ENCODE peak calls at places on chromosomes 7 and 10, in five cellular contexts. One of them, this sample, is unnamed.

GRCh38 chr7:43808410-43808809 is 49.9 kb downstream of the BLVRA start:
- ATAC-seq in K562: no peak
- ATAC-seq in upper lobe of left lung: no peak
- ATAC-seq in HepG2: no peak
- ATAC-seq in GM12878: no peak
- ATAC-seq in this sample: no peak

GRCh38 chr7:4191046-4191445 is 491.0 kb upstream of the FOXK1 start:
- ATAC-seq in GM12878: no peak
- ATAC-seq in K562: no peak
- ATAC-seq in HepG2: no peak
- ATAC-seq in upper lobe of left lung: no peak
- ATAC-seq in this sample: no peak

GRCh38 chr10:84329094-84329611 is 764 bp downstream of the CCSER2 start:
- ATAC-seq in upper lobe of left lung: peak
- ATAC-seq in GM12878: peak
- ATAC-seq in HepG2: peak
- ATAC-seq in K562: peak
- ATAC-seq in this sample: no peak

GRCh38 chr7:2645274-2645868 is 13.6 kb downstream of the TTYH3 start:
- ATAC-seq in upper lobe of left lung: no peak
- ATAC-seq in K562: no peak
- ATAC-seq in HepG2: no peak
- ATAC-seq in GM12878: peak
- ATAC-seq in this sample: no peak

GRCh38 chr10:76881477-76882220 is 756.0 kb downstream of the KCNMA1 start:
- ATAC-seq in upper lobe of left lung: no peak
- ATAC-seq in K562: no peak
- ATAC-seq in GM12878: peak
- ATAC-seq in HepG2: no peak
- ATAC-seq in this sample: no peak

GRCh38 chr7:66315192-66315591 is 110.1 kb downstream of the TPST1 start:
- ATAC-seq in upper lobe of left lung: no peak
- ATAC-seq in K562: peak
- ATAC-seq in GM12878: no peak
- ATAC-seq in HepG2: peak
- ATAC-seq in this sample: no peak

GRCh38 chr10:24814568-24815313 is 91.1 kb upstream of the ARHGAP21 start:
- ATAC-seq in upper lobe of left lung: no peak
- ATAC-seq in HepG2: no peak
- ATAC-seq in GM12878: no peak
- ATAC-seq in K562: no peak
- ATAC-seq in this sample: no peak

GRCh38 chr10:128062837-128063563 is 63.2 kb downstream of the MKI67 start:
- ATAC-seq in K562: peak
- ATAC-seq in HepG2: no peak
- ATAC-seq in upper lobe of left lung: peak
- ATAC-seq in GM12878: peak
- ATAC-seq in this sample: no peak

GRCh38 chr10:128571745-128572144 is 445.5 kb upstream of the MKI67 start:
- ATAC-seq in K562: peak
- ATAC-seq in HepG2: no peak
- ATAC-seq in GM12878: no peak
- ATAC-seq in upper lobe of left lung: no peak
- ATAC-seq in this sample: no peak

GRCh38 chr10:30857803-30858202 is 173.9 kb downstream of the ZNF438 start:
- ATAC-seq in upper lobe of left lung: peak
- ATAC-seq in K562: no peak
- ATAC-seq in GM12878: no peak
- ATAC-seq in HepG2: no peak
- ATAC-seq in this sample: peak

GRCh38 chr7:71017602-71018001 is 114.3 kb upstream of the GALNT17 start:
- ATAC-seq in HepG2: no peak
- ATAC-seq in GM12878: no peak
- ATAC-seq in K562: peak
- ATAC-seq in upper lobe of left lung: no peak
- ATAC-seq in this sample: no peak

DNA sequence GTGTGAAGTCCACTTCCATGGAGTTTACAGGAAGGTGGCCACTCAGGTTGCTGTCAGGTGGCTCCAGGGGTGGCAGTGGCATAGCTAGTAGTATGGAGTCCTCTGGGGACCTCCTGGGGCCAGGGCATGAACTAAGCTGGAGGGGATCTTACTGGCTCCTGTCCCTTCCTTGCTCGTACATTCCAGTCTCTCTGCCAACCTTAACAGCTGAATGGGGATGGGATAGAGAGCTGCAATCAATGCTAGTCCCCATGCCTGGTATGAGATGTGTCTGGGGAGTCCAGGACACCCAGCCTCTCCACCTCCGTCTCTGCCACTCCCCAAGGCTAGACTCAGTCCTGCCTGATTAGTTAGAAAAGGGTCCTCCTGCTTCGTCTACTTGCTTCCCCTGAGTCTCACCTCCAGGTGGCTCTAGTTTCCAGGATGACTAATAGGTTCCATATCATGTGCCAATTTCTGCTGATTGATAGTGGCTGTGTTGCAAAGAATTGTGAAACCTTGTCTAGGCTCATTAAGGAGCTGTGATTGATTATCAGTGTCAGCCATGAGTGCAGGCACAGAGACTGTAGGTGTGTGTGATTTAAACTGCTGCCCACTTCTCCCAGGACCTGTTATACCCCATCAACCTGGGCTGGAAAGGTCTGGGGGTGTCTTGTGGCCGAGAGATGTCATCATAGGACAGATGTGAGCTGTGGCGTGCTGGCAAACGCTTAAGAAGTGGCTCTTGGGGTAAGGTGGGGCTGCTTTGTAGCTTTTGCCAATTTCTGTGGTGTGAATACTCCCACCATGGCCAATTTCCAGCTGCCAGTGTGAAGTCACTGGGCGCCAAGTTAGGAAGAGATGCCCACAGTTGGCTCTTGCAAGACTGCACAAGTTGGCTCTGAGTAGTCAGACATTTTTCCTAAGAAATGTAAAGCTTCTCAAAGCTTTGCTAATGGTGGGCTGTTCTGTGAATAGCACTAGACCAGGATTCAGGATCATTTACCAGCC is 59.8 kb downstream of the COL13A1 start:
- ATAC-seq in HepG2: peak
- ATAC-seq in GM12878: peak
- ATAC-seq in upper lobe of left lung: no peak
- ATAC-seq in K562: peak
- ATAC-seq in this sample: peak
- TF ChIP-seq EP300 in HepG2: no peak
- TF ChIP-seq EP300 in GM12878: no peak
- TF ChIP-seq EP300 in upper lobe of left lung: no peak
- TF ChIP-seq EP300 in K562: peak
- TF ChIP-seq EP300 in this sample: no peak

GRCh38 chr7:78171398-78171797 is 372.8 kb downstream of the PHTF2 start:
- ATAC-seq in GM12878: no peak
- ATAC-seq in HepG2: no peak
- ATAC-seq in K562: no peak
- ATAC-seq in upper lobe of left lung: no peak
- ATAC-seq in this sample: no peak

GRCh38 chr7:78169992-78170391 is 371.4 kb downstream of the PHTF2 start:
- ATAC-seq in HepG2: no peak
- ATAC-seq in upper lobe of left lung: no peak
- ATAC-seq in K562: no peak
- ATAC-seq in GM12878: no peak
- ATAC-seq in this sample: no peak

GRCh38 chr7:78173192-78173591 is 374.6 kb downstream of the PHTF2 start:
- ATAC-seq in K562: no peak
- ATAC-seq in GM12878: no peak
- ATAC-seq in upper lobe of left lung: no peak
- ATAC-seq in HepG2: no peak
- ATAC-seq in this sample: no peak

GRCh38 chr7:78175330-78175729 is 376.8 kb downstream of the PHTF2 start:
- ATAC-seq in K562: no peak
- ATAC-seq in GM12878: no peak
- ATAC-seq in HepG2: no peak
- ATAC-seq in upper lobe of left lung: no peak
- ATAC-seq in this sample: no peak

DNA sequence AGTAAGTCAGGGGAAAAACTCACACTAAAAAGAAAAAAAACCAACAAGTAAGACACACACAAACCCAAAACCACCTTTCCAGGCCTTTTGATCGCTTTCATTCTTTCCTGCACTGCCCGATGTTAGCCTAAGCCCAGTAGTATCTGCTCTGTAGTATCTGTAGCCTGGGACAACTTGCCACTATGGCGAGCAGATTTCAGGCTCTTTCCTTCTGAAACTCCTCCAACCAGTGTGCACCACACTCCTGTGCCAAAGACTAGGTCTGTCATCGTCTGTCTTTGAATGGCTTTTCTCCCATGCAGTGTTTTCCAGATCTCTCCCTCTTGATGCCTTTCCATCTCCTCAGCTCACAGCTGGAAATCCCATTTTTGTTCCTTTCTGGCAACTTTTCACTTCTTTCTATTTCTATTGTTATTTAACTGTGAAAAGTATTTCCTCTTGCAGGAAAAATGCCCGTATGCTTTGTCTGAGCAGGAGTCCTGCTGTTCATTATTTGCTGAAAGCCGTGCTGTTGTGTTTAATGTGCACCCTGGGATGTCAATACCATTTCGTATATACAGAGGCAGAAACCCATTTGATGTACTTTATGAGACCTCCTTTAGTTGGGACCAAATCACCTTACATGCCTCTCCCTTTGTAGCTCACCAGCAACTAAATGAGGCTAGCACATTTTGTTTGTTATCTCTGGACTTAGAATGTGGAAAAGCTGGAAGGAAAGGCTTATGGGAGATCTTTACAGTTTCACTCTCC is 373.7 kb downstream of the PHTF2 start:
- ATAC-seq in HepG2: no peak
- ATAC-seq in GM12878: no peak
- ATAC-seq in K562: no peak
- ATAC-seq in upper lobe of left lung: no peak
- ATAC-seq in this sample: no peak
- H3K4me3 ChIP-seq in HepG2: no peak
- H3K4me3 ChIP-seq in GM12878: no peak
- H3K4me3 ChIP-seq in K562: no peak
- H3K4me3 ChIP-seq in upper lobe of left lung: no peak
- H3K4me3 ChIP-seq in this sample: no peak

GRCh38 chr10:69660296-69660695 is 30.2 kb downstream of the FAM241B start:
- ATAC-seq in upper lobe of left lung: no peak
- ATAC-seq in K562: no peak
- ATAC-seq in GM12878: no peak
- ATAC-seq in HepG2: no peak
- ATAC-seq in this sample: no peak
- TF ChIP-seq POLR2AphosphoS5 in upper lobe of left lung: no peak
- TF ChIP-seq POLR2AphosphoS5 in K562: no peak
- TF ChIP-seq POLR2AphosphoS5 in GM12878: no peak
- TF ChIP-seq POLR2AphosphoS5 in HepG2: no peak
- TF ChIP-seq POLR2AphosphoS5 in this sample: no peak

DNA sequence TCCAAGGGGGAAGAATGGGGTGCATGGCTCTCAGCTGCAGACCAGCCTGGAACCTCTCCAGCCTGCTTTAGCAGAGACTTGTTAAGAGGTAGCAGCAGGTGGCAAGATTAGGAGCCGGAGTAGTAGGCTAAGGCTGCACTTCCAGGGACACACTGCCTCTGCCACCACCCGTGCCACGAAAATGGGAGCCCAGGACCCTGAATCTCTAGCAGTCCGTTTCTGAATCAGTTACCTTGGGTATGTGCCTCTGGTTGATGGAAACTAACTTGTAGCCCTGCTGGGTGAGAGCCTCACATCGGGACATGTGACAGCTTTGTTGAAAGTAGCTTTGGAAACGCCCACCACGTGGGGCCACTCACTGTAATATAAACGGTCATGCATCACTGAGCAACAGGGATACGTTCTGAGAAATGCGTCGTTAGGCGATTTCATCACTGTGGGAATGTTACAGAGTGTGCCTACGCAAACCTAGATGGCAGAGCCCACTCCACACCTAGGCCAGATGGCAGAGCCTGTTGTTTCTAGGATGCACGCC is 25.9 kb downstream of the HTRA1 start:
- ATAC-seq in HepG2: no peak
- ATAC-seq in GM12878: no peak
- ATAC-seq in K562: no peak
- ATAC-seq in upper lobe of left lung: no peak
- ATAC-seq in this sample: peak
- TF ChIP-seq EP300 in HepG2: no peak
- TF ChIP-seq EP300 in GM12878: no peak
- TF ChIP-seq EP300 in K562: no peak
- TF ChIP-seq EP300 in upper lobe of left lung: no peak
- TF ChIP-seq EP300 in this sample: peak

GRCh38 chr10:32951111-32951510 is 6.9 kb downstream of the ITGB1 start:
- ATAC-seq in GM12878: no peak
- ATAC-seq in upper lobe of left lung: no peak
- ATAC-seq in K562: peak
- ATAC-seq in HepG2: no peak
- ATAC-seq in this sample: no peak
- H3K4me3 ChIP-seq in GM12878: no peak
- H3K4me3 ChIP-seq in upper lobe of left lung: no peak
- H3K4me3 ChIP-seq in K562: no peak
- H3K4me3 ChIP-seq in HepG2: no peak
- H3K4me3 ChIP-seq in this sample: no peak

DNA sequence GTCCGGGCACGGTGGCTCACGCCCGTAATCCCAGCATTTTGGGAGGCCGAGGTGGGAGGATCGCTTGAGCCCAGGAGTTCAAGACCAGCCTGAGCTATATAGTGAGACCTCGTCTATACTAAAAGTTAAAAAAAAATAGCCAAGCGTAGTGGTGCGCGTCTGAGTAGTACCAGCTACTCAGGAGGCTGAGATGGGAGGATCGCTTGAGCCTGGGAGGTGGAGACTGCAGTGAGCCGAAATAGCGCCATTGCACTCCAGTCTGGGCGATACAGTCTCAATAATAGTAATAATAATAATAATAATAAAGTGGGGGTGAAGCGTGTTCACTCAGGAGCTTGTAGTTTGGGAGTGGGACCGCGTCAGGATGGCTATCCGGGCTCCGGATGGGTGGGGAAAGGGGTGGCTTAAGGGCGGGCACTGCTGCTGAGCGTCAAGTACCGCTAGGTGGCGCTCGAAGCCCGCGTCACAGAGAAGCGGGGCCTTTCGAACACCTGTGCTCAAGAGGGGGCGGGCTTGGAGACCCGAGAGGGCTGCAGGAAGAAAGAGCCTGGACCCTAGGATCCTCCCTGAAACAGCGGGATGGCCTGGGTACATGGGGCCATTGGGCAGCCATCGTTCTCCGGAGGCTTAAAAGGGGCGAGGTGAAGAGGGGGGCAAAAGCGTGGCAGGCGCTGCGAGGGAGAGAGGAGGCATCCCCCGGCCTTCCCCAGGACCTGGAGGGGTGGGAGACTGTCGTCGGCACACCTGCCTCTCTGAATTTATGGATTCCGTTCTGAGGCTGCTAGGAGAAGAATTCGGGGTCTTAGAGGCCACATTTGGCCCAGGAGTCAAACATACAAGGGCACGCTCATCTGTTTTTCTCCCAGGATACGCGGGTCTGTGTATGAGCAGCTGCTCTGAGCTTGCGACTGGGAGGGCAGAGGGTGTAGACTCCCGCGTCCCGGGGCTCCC is 14.5 kb downstream of the LBX1 start:
- ATAC-seq in upper lobe of left lung: peak
- ATAC-seq in HepG2: peak
- ATAC-seq in GM12878: peak
- ATAC-seq in K562: peak
- ATAC-seq in this sample: peak
- TF ChIP-seq POLR2AphosphoS5 in upper lobe of left lung: no peak
- TF ChIP-seq POLR2AphosphoS5 in HepG2: no peak
- TF ChIP-seq POLR2AphosphoS5 in GM12878: no peak
- TF ChIP-seq POLR2AphosphoS5 in K562: no peak
- TF ChIP-seq POLR2AphosphoS5 in this sample: no peak

This sample was measured in gastroesophageal sphincter.